ENCODE peak calls at places on chromosomes 1 and 21, in six cellular contexts. P, C, J, E, B and U are unnamed samples.

GRCh38 chr1:42784547-42784945 is 245 bp upstream of the TMEM269 start:
- DNase-seq in J (no peak), C (no peak), E (no peak), P (no peak), B (no peak), U (no peak)

GRCh38 chr1:39418223-39418622 is 73.2 kb upstream of the BMP8A start:
- DNase-seq in E (no peak), B (no peak), P (no peak), J (no peak), C (no peak), U (no peak)

GRCh38 chr1:4657920-4658585 is 3.6 kb downstream of the AJAP1 start:
- DNase-seq in P (no peak), J (no peak), C (no peak), B (no peak), E (no peak), U (no peak)

GRCh38 chr1:5850503-5850902 is 141.7 kb downstream of the NPHP4 start:
- DNase-seq in B (no peak), J (no peak), P (no peak), E (no peak), C (no peak), U (peak; percentile 31)

GRCh38 chr1:65224681-65225091 is 76.7 kb downstream of the AK4 start:
- DNase-seq in E (no peak), P (no peak), B (no peak), C (no peak), J (no peak), U (no peak)

GRCh38 chr1:5269901-5270300 is 615.5 kb downstream of the AJAP1 start:
- DNase-seq in P (no peak), E (no peak), C (no peak), B (no peak), J (no peak), U (no peak)

GRCh38 chr1:23567996-23568607 is 8.8 kb upstream of the ID3 start:
- DNase-seq in B (no peak), P (no peak), E (no peak), C (peak; percentile 31), J (no peak), U (no peak)

GRCh38 chr1:182418929-182419328 is 18.5 kb upstream of the TEDDM1 start:
- DNase-seq in B (no peak), J (no peak), C (no peak), P (no peak), E (no peak), U (no peak)

GRCh38 chr1:12594966-12595838 is 22.8 kb downstream of the DHRS3 start:
- DNase-seq in B (no peak), P (no peak), C (peak; percentile 74), J (no peak), E (peak; percentile 41), U (peak; percentile 62)

GRCh38 chr1:48679107-48679506 is 97.6 kb downstream of the BEND5 start:
- DNase-seq in P (no peak), J (no peak), B (no peak), C (no peak), E (no peak), U (no peak)

GRCh38 chr1:55735110-55735509 is 519.9 kb upstream of the USP24 start:
- DNase-seq in C (peak; percentile 27), J (no peak), B (no peak), P (no peak), E (peak; percentile 28), U (peak; percentile 16)

GRCh38 chr1:64867266-64867665 is 99.1 kb downstream of the JAK1 start:
- DNase-seq in E (no peak), P (no peak), C (no peak), J (no peak), B (no peak), U (no peak)

GRCh38 chr1:31981976-31982375 is 31.7 kb upstream of the KHDRBS1 start:
- DNase-seq in P (no peak), B (no peak), C (no peak), J (no peak), E (no peak), U (no peak)

GRCh38 chr1:167790117-167790516 is 68.3 kb downstream of the MPZL1 start:
- DNase-seq in E (no peak), B (no peak), C (no peak), P (no peak), J (no peak), U (peak; percentile 95)

GRCh38 chr1:217089239-217090014 is 366.2 kb upstream of the ESRRG start:
- DNase-seq in J (peak; percentile 53), P (no peak), E (peak; percentile 16), C (no peak), B (no peak), U (peak; percentile 43)

GRCh38 chr1:239308701-239309333 is 77.6 kb upstream of the CHRM3 start:
- DNase-seq in E (peak; percentile 53), P (no peak), J (peak; percentile 4), C (no peak), B (no peak), U (peak; percentile 2)

GRCh38 chr1:226402615-226403521 is 5.0 kb downstream of the PARP1 start:
- DNase-seq in E (no peak), P (no peak), C (no peak), B (no peak), J (no peak), U (no peak)

GRCh38 chr1:228285661-228286504 is 78.0 kb downstream of the OBSCN start:
- DNase-seq in E (no peak), C (no peak), B (no peak), J (no peak), P (no peak), U (no peak)

GRCh38 chr1:176745945-176746344 is 283.0 kb downstream of the PAPPA2 start:
- DNase-seq in C (peak; percentile 10), P (no peak), E (peak; percentile 28), B (no peak), J (no peak), U (peak; percentile 12)

GRCh38 chr1:110196917-110197782 is 13.0 kb upstream of the KCNC4 start:
- DNase-seq in P (peak; percentile 86), B (no peak), E (peak; percentile 75), J (peak; percentile 49), C (peak; percentile 85), U (peak; percentile 46)

GRCh38 chr1:167518331-167518700 is at the start of gene CD247:
- DNase-seq in E (no peak), P (no peak), C (no peak), J (no peak), B (no peak), U (no peak)

GRCh38 chr1:158930504-158930903 is 848 bp upstream of the PYHIN1 start:
- DNase-seq in E (no peak), P (no peak), C (no peak), B (no peak), J (no peak), U (no peak)

GRCh38 chr1:2105781-2106524 is 55.7 kb downstream of the PRKCZ start:
- DNase-seq in J (no peak), C (no peak), E (no peak), P (no peak), B (no peak), U (no peak)

GRCh38 chr1:41689139-41689538 is 204.7 kb upstream of the EDN2 start:
- DNase-seq in P (no peak), E (no peak), C (no peak), B (no peak), J (no peak), U (no peak)

GRCh38 chr1:107669996-107670395 is 295.0 kb downstream of the VAV3 start:
- DNase-seq in P (no peak), J (peak; percentile 70), C (peak; percentile 22), B (no peak), E (no peak), U (peak; percentile 68)

GRCh38 chr1:147246044-147246690 is 3.7 kb downstream of the CHD1L start:
- DNase-seq in B (no peak), C (no peak), P (no peak), J (no peak), E (no peak), U (no peak)

GRCh38 chr21:26845066-26845749 is at the start of gene ADAMTS1:
- DNase-seq in E (peak; percentile 85), P (no peak), C (peak; percentile 91), J (no peak), B (no peak), U (peak; percentile 72)

GRCh38 chr1:11944358-11944981 is 10.0 kb downstream of the PLOD1 start:
- DNase-seq in J (peak; percentile 79), C (no peak), B (no peak), P (no peak), E (no peak), U (no peak)

GRCh38 chr1:222335586-222335985 is 212.3 kb downstream of the HHIPL2 start:
- DNase-seq in P (no peak), E (peak; percentile 6), C (no peak), B (no peak), J (no peak), U (no peak)

GRCh38 chr1:92922378-92923035 is 38.8 kb downstream of the DIPK1A start:
- DNase-seq in C (peak; percentile 71), E (peak; percentile 30), P (no peak), B (no peak), J (no peak), U (no peak)

GRCh38 chr1:182279724-182280506 is 111.7 kb downstream of the GLUL start:
- DNase-seq in P (no peak), J (peak; percentile 85), E (no peak), B (no peak), C (peak; percentile 20), U (no peak)

GRCh38 chr1:26959722-26960624 is at the start of gene KDF1:
- DNase-seq in C (no peak), J (no peak), E (no peak), P (no peak), B (no peak), U (peak; percentile 87)

GRCh38 chr21:46294647-46295176 is 8.6 kb downstream of the YBEY start:
- DNase-seq in B (no peak), C (peak; percentile 64), P (no peak), J (no peak), E (peak; percentile 48), U (no peak)

GRCh38 chr1:152855661-152856060 is 4.1 kb upstream of the LCE7A start:
- DNase-seq in C (no peak), B (no peak), P (no peak), E (peak; percentile 22), J (no peak), U (peak; percentile 42)